ENCODE peak calls at places on chromosomes 7 and 10, in ten cellular contexts. One of them, this sample, is unnamed.

GRCh38 chr10:117553171-117553814 is 10.7 kb downstream of the EMX2 start:
- DNase-seq in sigmoid colon: no peak
- DNase-seq in endothelial cell of umbilical vein: no peak
- DNase-seq in HCT116: no peak
- DNase-seq in H1: no peak
- DNase-seq in GM23338: peak
- DNase-seq in transverse colon: no peak
- DNase-seq in HepG2: no peak
- DNase-seq in stomach: no peak
- DNase-seq in prostate gland: no peak
- DNase-seq in this sample: no peak

GRCh38 chr10:81116990-81117389 is 579.3 kb downstream of the SH2D4B start:
- DNase-seq in HCT116: no peak
- DNase-seq in stomach: no peak
- DNase-seq in prostate gland: no peak
- DNase-seq in HepG2: no peak
- DNase-seq in transverse colon: no peak
- DNase-seq in GM23338: no peak
- DNase-seq in sigmoid colon: no peak
- DNase-seq in endothelial cell of umbilical vein: no peak
- DNase-seq in H1: no peak
- DNase-seq in this sample: no peak

GRCh38 chr10:131561897-131562296 is 250.4 kb upstream of the TCERG1L start:
- DNase-seq in endothelial cell of umbilical vein: no peak
- DNase-seq in H1: no peak
- DNase-seq in stomach: no peak
- DNase-seq in GM23338: no peak
- DNase-seq in HepG2: no peak
- DNase-seq in sigmoid colon: no peak
- DNase-seq in prostate gland: no peak
- DNase-seq in transverse colon: no peak
- DNase-seq in HCT116: no peak
- DNase-seq in this sample: peak

GRCh38 chr7:36109013-36109627 is 43.9 kb upstream of the EEPD1 start:
- DNase-seq in transverse colon: no peak
- DNase-seq in HCT116: no peak
- DNase-seq in endothelial cell of umbilical vein: no peak
- DNase-seq in GM23338: no peak
- DNase-seq in HepG2: no peak
- DNase-seq in sigmoid colon: no peak
- DNase-seq in H1: no peak
- DNase-seq in stomach: peak
- DNase-seq in prostate gland: no peak
- DNase-seq in this sample: no peak

GRCh38 chr10:124381011-124381591 is 37.6 kb downstream of the OAT start:
- DNase-seq in stomach: no peak
- DNase-seq in transverse colon: no peak
- DNase-seq in GM23338: no peak
- DNase-seq in HepG2: peak
- DNase-seq in prostate gland: no peak
- DNase-seq in sigmoid colon: peak
- DNase-seq in endothelial cell of umbilical vein: peak
- DNase-seq in HCT116: no peak
- DNase-seq in H1: no peak
- DNase-seq in this sample: no peak

GRCh38 chr10:19788075-19788686 is 28.1 kb upstream of the PLXDC2 start:
- DNase-seq in H1: no peak
- DNase-seq in HCT116: no peak
- DNase-seq in endothelial cell of umbilical vein: peak
- DNase-seq in transverse colon: peak
- DNase-seq in sigmoid colon: no peak
- DNase-seq in prostate gland: peak
- DNase-seq in HepG2: peak
- DNase-seq in stomach: no peak
- DNase-seq in GM23338: peak
- DNase-seq in this sample: no peak

GRCh38 chr10:14573666-14574261 is 200.9 kb downstream of the FAM107B start:
- DNase-seq in sigmoid colon: no peak
- DNase-seq in prostate gland: no peak
- DNase-seq in HCT116: peak
- DNase-seq in HepG2: no peak
- DNase-seq in H1: no peak
- DNase-seq in GM23338: no peak
- DNase-seq in transverse colon: no peak
- DNase-seq in endothelial cell of umbilical vein: peak
- DNase-seq in stomach: no peak
- DNase-seq in this sample: no peak

GRCh38 chr7:149884016-149884415 is 10.2 kb downstream of the ATP6V0E2 start:
- DNase-seq in H1: no peak
- DNase-seq in HepG2: no peak
- DNase-seq in sigmoid colon: no peak
- DNase-seq in prostate gland: peak
- DNase-seq in HCT116: no peak
- DNase-seq in GM23338: no peak
- DNase-seq in endothelial cell of umbilical vein: no peak
- DNase-seq in transverse colon: no peak
- DNase-seq in stomach: peak
- DNase-seq in this sample: no peak

GRCh38 chr10:101066146-101066889 is 4.5 kb downstream of the KAZALD1 start:
- DNase-seq in GM23338: peak
- DNase-seq in stomach: peak
- DNase-seq in H1: no peak
- DNase-seq in sigmoid colon: peak
- DNase-seq in HepG2: peak
- DNase-seq in HCT116: peak
- DNase-seq in endothelial cell of umbilical vein: peak
- DNase-seq in transverse colon: peak
- DNase-seq in prostate gland: peak
- DNase-seq in this sample: no peak

GRCh38 chr10:103598654-103599115 is 105.2 kb downstream of the NEURL1 start:
- DNase-seq in sigmoid colon: no peak
- DNase-seq in prostate gland: peak
- DNase-seq in HCT116: peak
- DNase-seq in endothelial cell of umbilical vein: peak
- DNase-seq in GM23338: peak
- DNase-seq in transverse colon: peak
- DNase-seq in H1: peak
- DNase-seq in HepG2: peak
- DNase-seq in stomach: peak
- DNase-seq in this sample: no peak

GRCh38 chr10:124722812-124723783 is 21.1 kb downstream of the FAM53B start:
- DNase-seq in HepG2: no peak
- DNase-seq in stomach: no peak
- DNase-seq in H1: no peak
- DNase-seq in prostate gland: no peak
- DNase-seq in transverse colon: peak
- DNase-seq in sigmoid colon: peak
- DNase-seq in HCT116: no peak
- DNase-seq in endothelial cell of umbilical vein: peak
- DNase-seq in GM23338: no peak
- DNase-seq in this sample: no peak

GRCh38 chr7:55006499-55006898 is 12.3 kb upstream of the EGFR start:
- DNase-seq in transverse colon: no peak
- DNase-seq in sigmoid colon: peak
- DNase-seq in prostate gland: no peak
- DNase-seq in HCT116: no peak
- DNase-seq in H1: no peak
- DNase-seq in endothelial cell of umbilical vein: no peak
- DNase-seq in GM23338: peak
- DNase-seq in stomach: no peak
- DNase-seq in HepG2: no peak
- DNase-seq in this sample: no peak

DNA sequence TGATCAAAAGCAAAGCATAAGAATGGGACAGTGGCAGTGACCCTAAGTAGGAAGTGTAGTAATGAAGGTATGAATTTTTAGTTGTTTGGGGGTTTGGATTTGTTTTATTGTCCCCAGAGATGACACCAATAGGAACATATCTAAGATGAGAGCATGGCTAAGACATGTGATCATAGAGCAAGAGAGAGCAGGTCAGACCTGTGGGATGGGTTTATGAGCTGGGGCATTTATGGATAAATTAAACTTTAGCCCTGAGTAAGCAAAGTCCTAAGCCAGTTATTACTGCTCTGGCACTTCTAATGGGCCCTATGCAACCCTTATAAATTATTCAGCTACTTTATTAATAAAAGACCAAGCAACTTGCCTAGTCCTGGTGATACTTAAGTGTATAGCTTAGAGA is 85.2 kb downstream of the LRRC4 start:
- DNase-seq in HepG2: no peak
- DNase-seq in stomach: no peak
- DNase-seq in endothelial cell of umbilical vein: no peak
- DNase-seq in prostate gland: peak
- DNase-seq in HCT116: no peak
- DNase-seq in transverse colon: no peak
- DNase-seq in GM23338: no peak
- DNase-seq in sigmoid colon: no peak
- DNase-seq in H1: no peak
- DNase-seq in this sample: no peak
- H3K27ac ChIP-seq in HepG2: no peak
- H3K27ac ChIP-seq in stomach: no peak
- H3K27ac ChIP-seq in endothelial cell of umbilical vein: no peak
- H3K27ac ChIP-seq in prostate gland: no peak
- H3K27ac ChIP-seq in HCT116: no peak
- H3K27ac ChIP-seq in transverse colon: no peak
- H3K27ac ChIP-seq in GM23338: no peak
- H3K27ac ChIP-seq in sigmoid colon: no peak
- H3K27ac ChIP-seq in H1: no peak
- H3K27ac ChIP-seq in this sample: no peak

GRCh38 chr7:151341357-151342101 is at the start of gene NUB1:
- DNase-seq in H1: peak
- DNase-seq in HepG2: peak
- DNase-seq in HCT116: peak
- DNase-seq in sigmoid colon: peak
- DNase-seq in GM23338: peak
- DNase-seq in transverse colon: peak
- DNase-seq in prostate gland: peak
- DNase-seq in stomach: peak
- DNase-seq in endothelial cell of umbilical vein: peak
- DNase-seq in this sample: peak
- TF ChIP-seq POLR2AphosphoS5 in H1: peak
- TF ChIP-seq POLR2AphosphoS5 in HepG2: peak
- TF ChIP-seq POLR2AphosphoS5 in HCT116: peak
- TF ChIP-seq POLR2AphosphoS5 in sigmoid colon: peak
- TF ChIP-seq POLR2AphosphoS5 in GM23338: peak
- TF ChIP-seq POLR2AphosphoS5 in transverse colon: peak
- TF ChIP-seq POLR2AphosphoS5 in prostate gland: peak
- TF ChIP-seq POLR2AphosphoS5 in stomach: peak
- TF ChIP-seq POLR2AphosphoS5 in endothelial cell of umbilical vein: peak
- TF ChIP-seq POLR2AphosphoS5 in this sample: no peak

GRCh38 chr7:157664034-157664433 is 327.2 kb downstream of the DNAJB6 start:
- DNase-seq in HCT116: no peak
- DNase-seq in prostate gland: no peak
- DNase-seq in stomach: no peak
- DNase-seq in H1: no peak
- DNase-seq in HepG2: no peak
- DNase-seq in transverse colon: no peak
- DNase-seq in GM23338: no peak
- DNase-seq in sigmoid colon: peak
- DNase-seq in endothelial cell of umbilical vein: no peak
- DNase-seq in this sample: no peak

GRCh38 chr7:157667261-157667660 is 330.5 kb downstream of the DNAJB6 start:
- DNase-seq in stomach: no peak
- DNase-seq in HepG2: no peak
- DNase-seq in HCT116: no peak
- DNase-seq in GM23338: no peak
- DNase-seq in prostate gland: no peak
- DNase-seq in H1: no peak
- DNase-seq in endothelial cell of umbilical vein: no peak
- DNase-seq in transverse colon: no peak
- DNase-seq in sigmoid colon: peak
- DNase-seq in this sample: no peak

GRCh38 chr7:157663061-157663863 is 326.5 kb downstream of the DNAJB6 start:
- DNase-seq in HCT116: no peak
- DNase-seq in prostate gland: no peak
- DNase-seq in sigmoid colon: peak
- DNase-seq in HepG2: no peak
- DNase-seq in GM23338: no peak
- DNase-seq in stomach: no peak
- DNase-seq in H1: no peak
- DNase-seq in transverse colon: no peak
- DNase-seq in endothelial cell of umbilical vein: no peak
- DNase-seq in this sample: no peak

GRCh38 chr7:157666530-157667040 is 329.8 kb downstream of the DNAJB6 start:
- DNase-seq in HCT116: no peak
- DNase-seq in sigmoid colon: no peak
- DNase-seq in transverse colon: no peak
- DNase-seq in GM23338: no peak
- DNase-seq in H1: no peak
- DNase-seq in stomach: no peak
- DNase-seq in prostate gland: no peak
- DNase-seq in endothelial cell of umbilical vein: no peak
- DNase-seq in HepG2: no peak
- DNase-seq in this sample: no peak

GRCh38 chr7:157664866-157665633 is 328.2 kb downstream of the DNAJB6 start:
- DNase-seq in GM23338: no peak
- DNase-seq in sigmoid colon: peak
- DNase-seq in H1: no peak
- DNase-seq in stomach: no peak
- DNase-seq in transverse colon: no peak
- DNase-seq in prostate gland: no peak
- DNase-seq in HepG2: no peak
- DNase-seq in HCT116: peak
- DNase-seq in endothelial cell of umbilical vein: no peak
- DNase-seq in this sample: no peak
- H3K27ac ChIP-seq in GM23338: no peak
- H3K27ac ChIP-seq in sigmoid colon: no peak
- H3K27ac ChIP-seq in H1: no peak
- H3K27ac ChIP-seq in stomach: no peak
- H3K27ac ChIP-seq in transverse colon: no peak
- H3K27ac ChIP-seq in prostate gland: no peak
- H3K27ac ChIP-seq in HepG2: no peak
- H3K27ac ChIP-seq in HCT116: peak
- H3K27ac ChIP-seq in endothelial cell of umbilical vein: no peak
- H3K27ac ChIP-seq in this sample: no peak

DNA sequence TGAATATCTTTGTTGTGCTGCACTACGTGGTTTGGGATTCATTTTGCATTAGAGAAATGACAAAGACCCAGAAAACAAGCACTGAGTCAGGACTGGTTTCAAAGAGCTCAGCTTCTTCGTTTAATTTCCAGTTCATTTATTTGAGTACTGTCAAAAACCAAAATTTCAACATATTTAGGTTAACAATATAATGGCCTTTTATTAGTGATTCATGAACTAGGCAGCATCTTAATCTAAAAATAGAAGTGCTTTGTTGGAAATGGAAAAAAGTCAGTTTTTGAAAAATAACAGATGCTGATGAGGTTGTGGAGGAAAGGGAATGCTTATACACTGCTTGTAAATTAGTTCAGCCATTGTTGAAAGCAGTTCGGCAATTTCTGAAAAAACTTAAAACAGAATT is 856.4 kb downstream of the LRMDA start:
- DNase-seq in H1: no peak
- DNase-seq in endothelial cell of umbilical vein: no peak
- DNase-seq in HepG2: no peak
- DNase-seq in prostate gland: no peak
- DNase-seq in transverse colon: no peak
- DNase-seq in GM23338: no peak
- DNase-seq in sigmoid colon: no peak
- DNase-seq in stomach: no peak
- DNase-seq in HCT116: no peak
- DNase-seq in this sample: no peak
- TF ChIP-seq POLR2AphosphoS5 in H1: no peak
- TF ChIP-seq POLR2AphosphoS5 in endothelial cell of umbilical vein: no peak
- TF ChIP-seq POLR2AphosphoS5 in HepG2: no peak
- TF ChIP-seq POLR2AphosphoS5 in prostate gland: no peak
- TF ChIP-seq POLR2AphosphoS5 in transverse colon: no peak
- TF ChIP-seq POLR2AphosphoS5 in GM23338: no peak
- TF ChIP-seq POLR2AphosphoS5 in sigmoid colon: peak
- TF ChIP-seq POLR2AphosphoS5 in stomach: no peak
- TF ChIP-seq POLR2AphosphoS5 in HCT116: no peak
- TF ChIP-seq POLR2AphosphoS5 in this sample: no peak

This sample was measured in vagina.